ENCODE peak calls at places on chromosomes 6 and 20, in eight cellular contexts. V, K, U, T, N, F, L and G are unnamed samples.

GRCh38 chr6:150380256-150380655 is 11.4 kb downstream of the IYD start:
- DNase-seq in V (peak), K (no peak), U (no peak), T (no peak), N (no peak), F (no peak), L (no peak), G (no peak)

GRCh38 chr6:109056661-109057060 is 38.0 kb downstream of the SESN1 start:
- DNase-seq in V (no peak), K (no peak), U (no peak), T (no peak), N (no peak), F (no peak), L (no peak), G (no peak)

GRCh38 chr6:13485923-13486557 is 1.4 kb downstream of the GFOD1 start:
- DNase-seq in V (no peak), K (peak), U (no peak), T (peak), N (no peak), F (no peak), L (no peak), G (no peak)

GRCh38 chr20:5947276-5947675 is 3.1 kb downstream of the TRMT6 start:
- DNase-seq in V (no peak), K (no peak), U (no peak), T (no peak), N (peak), F (no peak), L (no peak), G (no peak)

GRCh38 chr6:20630136-20630535 is 95.9 kb downstream of the CDKAL1 start:
- DNase-seq in V (no peak), K (no peak), U (no peak), T (no peak), N (no peak), F (no peak), L (no peak), G (no peak)

GRCh38 chr6:125745281-125746018 is 4.0 kb upstream of the HEY2 start:
- DNase-seq in V (no peak), K (no peak), U (no peak), T (no peak), N (no peak), F (peak), L (no peak), G (no peak)

GRCh38 chr20:2693996-2694471 is 1.5 kb downstream of the EBF4 start:
- DNase-seq in V (no peak), K (peak), U (no peak), T (no peak), N (no peak), F (no peak), L (no peak), G (no peak)

GRCh38 chr6:164109770-164110140 is 695.2 kb downstream of the QKI start:
- DNase-seq in V (no peak), K (peak), U (no peak), T (peak), N (no peak), F (no peak), L (no peak), G (no peak)

GRCh38 chr6:12149944-12150510 is 137.9 kb downstream of the HIVEP1 start:
- DNase-seq in V (no peak), K (no peak), U (no peak), T (no peak), N (no peak), F (no peak), L (no peak), G (no peak)

GRCh38 chr6:33813960-33814662 is 10.3 kb upstream of the MLN start:
- DNase-seq in V (no peak), K (no peak), U (no peak), T (no peak), N (no peak), F (no peak), L (no peak), G (no peak)

GRCh38 chr6:85390775-85391174 is 59.1 kb upstream of the NT5E start:
- DNase-seq in V (no peak), K (no peak), U (peak), T (no peak), N (no peak), F (no peak), L (no peak), G (no peak)

GRCh38 chr20:10322073-10323012 is 103.7 kb downstream of the SNAP25 start:
- DNase-seq in V (no peak), K (no peak), U (no peak), T (no peak), N (no peak), F (no peak), L (no peak), G (no peak)

GRCh38 chr6:90045535-90045934 is 151.3 kb downstream of the GJA10 start:
- DNase-seq in V (no peak), K (no peak), U (no peak), T (no peak), N (no peak), F (no peak), L (no peak), G (no peak)

GRCh38 chr6:17845598-17845997 is 138.9 kb upstream of the NUP153 start:
- DNase-seq in V (no peak), K (no peak), U (no peak), T (no peak), N (no peak), F (no peak), L (no peak), G (no peak)

GRCh38 chr6:104325341-104326172 is 534.2 kb downstream of the HACE1 start:
- DNase-seq in V (no peak), K (peak), U (no peak), T (peak), N (no peak), F (no peak), L (no peak), G (no peak)

GRCh38 chr6:153644000-153644399 is 395.0 kb upstream of the OPRM1 start:
- DNase-seq in V (no peak), K (no peak), U (no peak), T (no peak), N (no peak), F (no peak), L (no peak), G (no peak)

GRCh38 chr6:1027795-1028569 is 283.9 kb upstream of the FOXQ1 start:
- DNase-seq in V (no peak), K (no peak), U (no peak), T (no peak), N (no peak), F (no peak), L (no peak), G (no peak)

GRCh38 chr6:148999921-149000589 is 253.2 kb downstream of the UST start:
- DNase-seq in V (peak), K (no peak), U (peak), T (peak), N (no peak), F (no peak), L (no peak), G (no peak)

GRCh38 chr20:60332523-60332922 is 374.3 kb downstream of the CDH26 start:
- DNase-seq in V (no peak), K (no peak), U (no peak), T (no peak), N (no peak), F (no peak), L (no peak), G (no peak)

GRCh38 chr6:23181301-23182110 is 612.1 kb downstream of the HDGFL1 start:
- DNase-seq in V (no peak), K (no peak), U (no peak), T (peak), N (no peak), F (no peak), L (no peak), G (no peak)